ENCODE peak calls at places on chromosomes 3 and 15, in eight cellular contexts. X, P, U, B, D, O, Z and T are unnamed samples.

GRCh38 chr15:101070502-101071273 is 151.5 kb downstream of the LRRK1 start:
- DNase-seq in X (peak), P (no peak), U (no peak), B (peak), D (peak), O (no peak), Z (no peak), T (no peak)

GRCh38 chr15:45276851-45277250 is 24.8 kb downstream of the SLC28A2 start:
- DNase-seq in X (no peak), P (no peak), U (no peak), B (peak), D (peak), O (peak), Z (no peak), T (no peak)

GRCh38 chr3:56835626-56836025 is 33.9 kb upstream of the ARHGEF3 start:
- DNase-seq in X (no peak), P (no peak), U (no peak), B (no peak), D (peak), O (no peak), Z (no peak), T (no peak)

GRCh38 chr3:179715582-179715981 is 62.7 kb downstream of the USP13 start:
- DNase-seq in X (no peak), P (no peak), U (no peak), B (no peak), D (peak), O (no peak), Z (no peak), T (no peak)

GRCh38 chr3:47324278-47324865 is 41.6 kb downstream of the KLHL18 start:
- DNase-seq in X (peak), P (peak), U (no peak), B (peak), D (peak), O (peak), Z (no peak), T (peak)

GRCh38 chr3:65963787-65964707 is 74.7 kb downstream of the MAGI1 start:
- DNase-seq in X (peak), P (no peak), U (no peak), B (no peak), D (peak), O (no peak), Z (no peak), T (no peak)

GRCh38 chr3:75342425-75342824 is 321.7 kb upstream of the FRG2C start:
- DNase-seq in X (no peak), P (no peak), U (no peak), B (no peak), D (no peak), O (no peak), Z (no peak), T (no peak)

GRCh38 chr15:101501703-101502373 is 12.3 kb upstream of the PCSK6 start:
- DNase-seq in X (no peak), P (no peak), U (peak), B (no peak), D (no peak), O (no peak), Z (no peak), T (no peak)